ENCODE peak calls at places on chromosomes 12 and 14, in eight cellular contexts. P is stimulated activated CD8-positive, alpha-beta memory T cell treated with anti-CD3 and anti-CD28 coated beads, Interleukin-7, amount 100 ng/mL, for 1 hour; X is AG04450; I is renal cortical epithelial cell; E is SJSA1; S is NCI-H2081; T is astrocyte of the spinal cord; W is effector memory CD8-positive, alpha-beta T cell. V is an unnamed sample.

GRCh38 chr12:20220339-20220738 is 148.0 kb upstream of the PDE3A start:
- DNase-seq in I (peak; percentile 61), E (no peak), T (peak; percentile 72), S (no peak), X (no peak), W (no peak), P (no peak), V (no peak)

GRCh38 chr14:105500036-105500725 is 9.1 kb downstream of the TEDC1 start:
- DNase-seq in P (no peak), X (no peak), I (no peak), T (no peak), S (no peak), W (no peak), E (no peak), V (no peak)

GRCh38 chr14:75450381-75451276 is 22.8 kb downstream of the JDP2 start:
- DNase-seq in I (peak; percentile 90), T (peak; percentile 35), P (no peak), E (no peak), S (peak; percentile 16), X (no peak), W (no peak), V (no peak)

GRCh38 chr14:49908433-49908782 is 15.5 kb downstream of the ARF6 start:
- DNase-seq in I (no peak), E (no peak), P (no peak), T (no peak), X (no peak), S (no peak), W (no peak), V (no peak)

GRCh38 chr12:65681226-65681625 is 143.1 kb upstream of the HMGA2 start:
- DNase-seq in I (no peak), E (no peak), W (no peak), T (no peak), P (no peak), X (no peak), S (no peak), V (no peak)

GRCh38 chr12:132955933-132956725 is at the start of gene ZNF605:
- DNase-seq in E (peak; percentile 9), T (peak; percentile 92), P (peak; percentile 70), I (peak; percentile 75), X (peak; percentile 58), W (peak; percentile 81), S (peak; percentile 90), V (peak; percentile 83)

GRCh38 chr12:97177482-97177881 is 270.4 kb downstream of the NEDD1 start:
- DNase-seq in W (no peak), X (no peak), T (peak; percentile 72), S (no peak), E (no peak), I (no peak), P (no peak), V (no peak)

GRCh38 chr12:54131641-54132280 is 57.0 kb downstream of the SMUG1 start:
- DNase-seq in S (no peak), P (no peak), T (no peak), X (no peak), E (no peak), I (no peak), W (no peak), V (peak; percentile 27)

GRCh38 chr12:106962291-106962690 is 6.6 kb downstream of the TMEM263 start:
- DNase-seq in I (no peak), W (no peak), S (no peak), E (no peak), T (no peak), X (no peak), P (no peak), V (no peak)

GRCh38 chr14:68945190-68945584 is 33.9 kb downstream of the ACTN1 start:
- DNase-seq in E (no peak), S (no peak), X (no peak), P (no peak), I (no peak), T (no peak), W (no peak), V (no peak)

GRCh38 chr12:95487024-95487423 is 13.1 kb downstream of the METAP2 start:
- DNase-seq in I (no peak), W (no peak), P (no peak), X (no peak), S (no peak), E (no peak), T (no peak), V (no peak)

GRCh38 chr14:102770147-102770909 is 6.9 kb upstream of the TRAF3 start:
- DNase-seq in W (no peak), T (no peak), E (no peak), S (no peak), P (no peak), X (no peak), I (no peak), V (no peak)

GRCh38 chr14:60349663-60350365 is 100.8 kb downstream of the PPM1A start:
- DNase-seq in I (peak; percentile 56), W (no peak), T (peak; percentile 64), S (peak; percentile 44), E (peak; percentile 17), X (peak; percentile 33), P (no peak), V (peak; percentile 30)

GRCh38 chr14:106879241-106879640 is 1352.9 kb downstream of the TMEM121 start:
- DNase-seq in S (no peak), I (no peak), P (no peak), W (no peak), T (no peak), X (no peak), E (no peak), V (no peak)

GRCh38 chr12:123907021-123907420 is 65.6 kb downstream of the CCDC92 start:
- DNase-seq in E (no peak), W (no peak), I (no peak), T (no peak), P (no peak), S (no peak), X (no peak), V (no peak)

GRCh38 chr14:103436533-103436932 is 51.3 kb downstream of the MARK3 start:
- DNase-seq in E (no peak), T (peak; percentile 23), X (no peak), W (no peak), P (no peak), S (no peak), I (no peak), V (no peak)

GRCh38 chr14:102849522-102850379 is 72.5 kb downstream of the TRAF3 start:
- DNase-seq in I (peak; percentile 25), W (no peak), S (peak; percentile 11), X (no peak), T (peak; percentile 27), P (no peak), E (peak; percentile 22), V (no peak)

GRCh38 chr12:56079729-56080555 is at the start of gene ERBB3:
- DNase-seq in I (peak; percentile 69), S (peak; percentile 26), P (peak; percentile 25), X (peak; percentile 42), T (peak; percentile 79), W (peak; percentile 33), E (peak; percentile 79), V (peak; percentile 28)

GRCh38 chr14:72738181-72738611 is 155.7 kb downstream of the DPF3 start:
- DNase-seq in T (no peak), X (no peak), E (no peak), W (no peak), S (no peak), P (no peak), I (no peak), V (no peak)

GRCh38 chr14:33966276-33966675 is 15.4 kb upstream of the EGLN3 start:
- DNase-seq in S (no peak), T (no peak), P (no peak), E (no peak), I (no peak), X (no peak), W (no peak), V (no peak)